ENCODE peak calls at places on chromosomes 1 and 21, in ten cellular contexts. One of them, this sample, is unnamed.

GRCh38 chr1:64687725-64688285 is 57.1 kb upstream of the RAVER2 start:
- DNase-seq in AG08395: no peak
- DNase-seq in CD8-positive, alpha-beta T cell: no peak
- DNase-seq in HS-5: no peak
- DNase-seq in hypothalamus: no peak
- DNase-seq in neural progenitor cell: no peak
- DNase-seq in NT2/D1: no peak
- DNase-seq in omental fat pad: no peak
- DNase-seq in effector CD4-positive, alpha-beta T cell: no peak
- DNase-seq in left cardiac atrium: peak; percentile 37
- DNase-seq in this sample: no peak

GRCh38 chr1:57162607-57163235 is 196.9 kb upstream of the C8B start:
- DNase-seq in AG08395: no peak
- DNase-seq in CD8-positive, alpha-beta T cell: no peak
- DNase-seq in HS-5: no peak
- DNase-seq in hypothalamus: peak; percentile 2
- DNase-seq in neural progenitor cell: no peak
- DNase-seq in NT2/D1: no peak
- DNase-seq in omental fat pad: no peak
- DNase-seq in effector CD4-positive, alpha-beta T cell: no peak
- DNase-seq in left cardiac atrium: peak; percentile 33
- DNase-seq in this sample: no peak

GRCh38 chr1:223700942-223701637 is 11.2 kb upstream of the CAPN2 start:
- DNase-seq in AG08395: peak; percentile 87
- DNase-seq in CD8-positive, alpha-beta T cell: no peak
- DNase-seq in HS-5: peak; percentile 99
- DNase-seq in hypothalamus: no peak
- DNase-seq in neural progenitor cell: no peak
- DNase-seq in NT2/D1: peak; percentile 75
- DNase-seq in omental fat pad: no peak
- DNase-seq in effector CD4-positive, alpha-beta T cell: no peak
- DNase-seq in left cardiac atrium: no peak
- DNase-seq in this sample: peak; percentile 97

GRCh38 chr1:38084113-38084512 is 37.5 kb upstream of the POU3F1 start:
- DNase-seq in AG08395: no peak
- DNase-seq in CD8-positive, alpha-beta T cell: no peak
- DNase-seq in HS-5: no peak
- DNase-seq in hypothalamus: no peak
- DNase-seq in neural progenitor cell: no peak
- DNase-seq in NT2/D1: no peak
- DNase-seq in omental fat pad: no peak
- DNase-seq in effector CD4-positive, alpha-beta T cell: no peak
- DNase-seq in left cardiac atrium: no peak
- DNase-seq in this sample: no peak

GRCh38 chr1:10508511-10508951 is 33.8 kb downstream of the PEX14 start:
- DNase-seq in AG08395: no peak
- DNase-seq in CD8-positive, alpha-beta T cell: no peak
- DNase-seq in HS-5: no peak
- DNase-seq in hypothalamus: no peak
- DNase-seq in neural progenitor cell: peak; percentile 69
- DNase-seq in NT2/D1: peak; percentile 75
- DNase-seq in omental fat pad: no peak
- DNase-seq in effector CD4-positive, alpha-beta T cell: no peak
- DNase-seq in left cardiac atrium: no peak
- DNase-seq in this sample: no peak

GRCh38 chr21:38751379-38752050 is 54.2 kb upstream of the ETS2 start:
- DNase-seq in AG08395: no peak
- DNase-seq in CD8-positive, alpha-beta T cell: no peak
- DNase-seq in HS-5: no peak
- DNase-seq in hypothalamus: no peak
- DNase-seq in neural progenitor cell: no peak
- DNase-seq in NT2/D1: no peak
- DNase-seq in omental fat pad: no peak
- DNase-seq in effector CD4-positive, alpha-beta T cell: no peak
- DNase-seq in left cardiac atrium: peak; percentile 85
- DNase-seq in this sample: peak; percentile 21

GRCh38 chr1:160251687-160252526 is 10.4 kb downstream of the DCAF8 start:
- DNase-seq in AG08395: peak; percentile 83
- DNase-seq in CD8-positive, alpha-beta T cell: peak; percentile 34
- DNase-seq in HS-5: peak; percentile 36
- DNase-seq in hypothalamus: peak; percentile 6
- DNase-seq in neural progenitor cell: peak; percentile 91
- DNase-seq in NT2/D1: peak; percentile 70
- DNase-seq in omental fat pad: no peak
- DNase-seq in effector CD4-positive, alpha-beta T cell: peak; percentile 55
- DNase-seq in left cardiac atrium: peak; percentile 75
- DNase-seq in this sample: peak; percentile 65

GRCh38 chr1:78237364-78237916 is 191.7 kb downstream of the GIPC2 start:
- DNase-seq in AG08395: no peak
- DNase-seq in CD8-positive, alpha-beta T cell: no peak
- DNase-seq in HS-5: no peak
- DNase-seq in hypothalamus: no peak
- DNase-seq in neural progenitor cell: no peak
- DNase-seq in NT2/D1: peak; percentile 42
- DNase-seq in omental fat pad: no peak
- DNase-seq in effector CD4-positive, alpha-beta T cell: no peak
- DNase-seq in left cardiac atrium: no peak
- DNase-seq in this sample: no peak

GRCh38 chr1:66596191-66596590 is 62.2 kb downstream of the SGIP1 start:
- DNase-seq in AG08395: no peak
- DNase-seq in CD8-positive, alpha-beta T cell: no peak
- DNase-seq in HS-5: no peak
- DNase-seq in hypothalamus: no peak
- DNase-seq in neural progenitor cell: no peak
- DNase-seq in NT2/D1: no peak
- DNase-seq in omental fat pad: no peak
- DNase-seq in effector CD4-positive, alpha-beta T cell: no peak
- DNase-seq in left cardiac atrium: no peak
- DNase-seq in this sample: no peak

GRCh38 chr1:42945171-42945570 is 13.5 kb downstream of the SLC2A1 start:
- DNase-seq in AG08395: no peak
- DNase-seq in CD8-positive, alpha-beta T cell: no peak
- DNase-seq in HS-5: no peak
- DNase-seq in hypothalamus: no peak
- DNase-seq in neural progenitor cell: no peak
- DNase-seq in NT2/D1: no peak
- DNase-seq in omental fat pad: no peak
- DNase-seq in effector CD4-positive, alpha-beta T cell: no peak
- DNase-seq in left cardiac atrium: no peak
- DNase-seq in this sample: no peak

GRCh38 chr1:178126261-178126660 is 32.4 kb downstream of the RASAL2 start:
- DNase-seq in AG08395: no peak
- DNase-seq in CD8-positive, alpha-beta T cell: no peak
- DNase-seq in HS-5: no peak
- DNase-seq in hypothalamus: no peak
- DNase-seq in neural progenitor cell: no peak
- DNase-seq in NT2/D1: no peak
- DNase-seq in omental fat pad: no peak
- DNase-seq in effector CD4-positive, alpha-beta T cell: no peak
- DNase-seq in left cardiac atrium: no peak
- DNase-seq in this sample: no peak

GRCh38 chr1:165903672-165904071 is 76.3 kb downstream of the UCK2 start:
- DNase-seq in AG08395: peak; percentile 52
- DNase-seq in CD8-positive, alpha-beta T cell: no peak
- DNase-seq in HS-5: no peak
- DNase-seq in hypothalamus: no peak
- DNase-seq in neural progenitor cell: no peak
- DNase-seq in NT2/D1: no peak
- DNase-seq in omental fat pad: no peak
- DNase-seq in effector CD4-positive, alpha-beta T cell: no peak
- DNase-seq in left cardiac atrium: no peak
- DNase-seq in this sample: no peak

GRCh38 chr1:31715097-31715872 is 11.5 kb upstream of the COL16A1 start:
- DNase-seq in AG08395: peak; percentile 92
- DNase-seq in CD8-positive, alpha-beta T cell: no peak
- DNase-seq in HS-5: peak; percentile 63
- DNase-seq in hypothalamus: peak; percentile 40
- DNase-seq in neural progenitor cell: peak; percentile 93
- DNase-seq in NT2/D1: peak; percentile 88
- DNase-seq in omental fat pad: peak; percentile 67
- DNase-seq in effector CD4-positive, alpha-beta T cell: no peak
- DNase-seq in left cardiac atrium: peak; percentile 95
- DNase-seq in this sample: peak; percentile 82

GRCh38 chr1:65179148-65179547 is 31.1 kb downstream of the AK4 start:
- DNase-seq in AG08395: no peak
- DNase-seq in CD8-positive, alpha-beta T cell: no peak
- DNase-seq in HS-5: no peak
- DNase-seq in hypothalamus: no peak
- DNase-seq in neural progenitor cell: no peak
- DNase-seq in NT2/D1: no peak
- DNase-seq in omental fat pad: no peak
- DNase-seq in effector CD4-positive, alpha-beta T cell: no peak
- DNase-seq in left cardiac atrium: no peak
- DNase-seq in this sample: no peak

GRCh38 chr1:28129150-28129549 is 40.7 kb upstream of the EYA3 start:
- DNase-seq in AG08395: peak; percentile 45
- DNase-seq in CD8-positive, alpha-beta T cell: no peak
- DNase-seq in HS-5: no peak
- DNase-seq in hypothalamus: no peak
- DNase-seq in neural progenitor cell: no peak
- DNase-seq in NT2/D1: no peak
- DNase-seq in omental fat pad: no peak
- DNase-seq in effector CD4-positive, alpha-beta T cell: no peak
- DNase-seq in left cardiac atrium: no peak
- DNase-seq in this sample: peak; percentile 84

GRCh38 chr1:183596500-183596899 is 6.2 kb upstream of the NCF2 start:
- DNase-seq in AG08395: no peak
- DNase-seq in CD8-positive, alpha-beta T cell: no peak
- DNase-seq in HS-5: no peak
- DNase-seq in hypothalamus: no peak
- DNase-seq in neural progenitor cell: no peak
- DNase-seq in NT2/D1: no peak
- DNase-seq in omental fat pad: no peak
- DNase-seq in effector CD4-positive, alpha-beta T cell: no peak
- DNase-seq in left cardiac atrium: no peak
- DNase-seq in this sample: no peak

GRCh38 chr1:85940621-85941306 is 215.8 kb downstream of the COL24A1 start:
- DNase-seq in AG08395: peak; percentile 25
- DNase-seq in CD8-positive, alpha-beta T cell: no peak
- DNase-seq in HS-5: no peak
- DNase-seq in hypothalamus: no peak
- DNase-seq in neural progenitor cell: no peak
- DNase-seq in NT2/D1: no peak
- DNase-seq in omental fat pad: no peak
- DNase-seq in effector CD4-positive, alpha-beta T cell: no peak
- DNase-seq in left cardiac atrium: no peak
- DNase-seq in this sample: no peak

GRCh38 chr1:9659328-9659727 is 7.8 kb downstream of the PIK3CD start:
- DNase-seq in AG08395: peak; percentile 70
- DNase-seq in CD8-positive, alpha-beta T cell: no peak
- DNase-seq in HS-5: peak; percentile 53
- DNase-seq in hypothalamus: no peak
- DNase-seq in neural progenitor cell: no peak
- DNase-seq in NT2/D1: no peak
- DNase-seq in omental fat pad: peak; percentile 41
- DNase-seq in effector CD4-positive, alpha-beta T cell: no peak
- DNase-seq in left cardiac atrium: peak; percentile 34
- DNase-seq in this sample: peak; percentile 22

GRCh38 chr1:14441302-14441741 is 157.2 kb upstream of the KAZN start:
- DNase-seq in AG08395: peak; percentile 79
- DNase-seq in CD8-positive, alpha-beta T cell: no peak
- DNase-seq in HS-5: peak; percentile 90
- DNase-seq in hypothalamus: no peak
- DNase-seq in neural progenitor cell: no peak
- DNase-seq in NT2/D1: no peak
- DNase-seq in omental fat pad: no peak
- DNase-seq in effector CD4-positive, alpha-beta T cell: no peak
- DNase-seq in left cardiac atrium: no peak
- DNase-seq in this sample: peak; percentile 57

GRCh38 chr1:1304331-1305299 is 3.1 kb downstream of the ACAP3 start:
- DNase-seq in AG08395: peak; percentile 78
- DNase-seq in CD8-positive, alpha-beta T cell: no peak
- DNase-seq in HS-5: no peak
- DNase-seq in hypothalamus: peak; percentile 83
- DNase-seq in neural progenitor cell: peak; percentile 69
- DNase-seq in NT2/D1: no peak
- DNase-seq in omental fat pad: peak; percentile 55
- DNase-seq in effector CD4-positive, alpha-beta T cell: no peak
- DNase-seq in left cardiac atrium: peak; percentile 81
- DNase-seq in this sample: peak; percentile 43

GRCh38 chr1:162310337-162310736 is 66.3 kb downstream of the SPATA46 start:
- DNase-seq in AG08395: no peak
- DNase-seq in CD8-positive, alpha-beta T cell: no peak
- DNase-seq in HS-5: peak; percentile 87
- DNase-seq in hypothalamus: no peak
- DNase-seq in neural progenitor cell: no peak
- DNase-seq in NT2/D1: no peak
- DNase-seq in omental fat pad: no peak
- DNase-seq in effector CD4-positive, alpha-beta T cell: no peak
- DNase-seq in left cardiac atrium: no peak
- DNase-seq in this sample: no peak

GRCh38 chr21:16983425-16983824 is 529.4 kb upstream of the CXADR start:
- DNase-seq in AG08395: no peak
- DNase-seq in CD8-positive, alpha-beta T cell: no peak
- DNase-seq in HS-5: no peak
- DNase-seq in hypothalamus: no peak
- DNase-seq in neural progenitor cell: no peak
- DNase-seq in NT2/D1: no peak
- DNase-seq in omental fat pad: no peak
- DNase-seq in effector CD4-positive, alpha-beta T cell: no peak
- DNase-seq in left cardiac atrium: no peak
- DNase-seq in this sample: no peak

GRCh38 chr21:37168666-37169065 is 95.6 kb downstream of the TTC3 start:
- DNase-seq in AG08395: no peak
- DNase-seq in CD8-positive, alpha-beta T cell: no peak
- DNase-seq in HS-5: no peak
- DNase-seq in hypothalamus: no peak
- DNase-seq in neural progenitor cell: no peak
- DNase-seq in NT2/D1: no peak
- DNase-seq in omental fat pad: no peak
- DNase-seq in effector CD4-positive, alpha-beta T cell: no peak
- DNase-seq in left cardiac atrium: no peak
- DNase-seq in this sample: no peak

GRCh38 chr1:232038704-232039103 is 412.1 kb downstream of the DISC1 start:
- DNase-seq in AG08395: peak; percentile 7
- DNase-seq in CD8-positive, alpha-beta T cell: no peak
- DNase-seq in HS-5: no peak
- DNase-seq in hypothalamus: no peak
- DNase-seq in neural progenitor cell: no peak
- DNase-seq in NT2/D1: no peak
- DNase-seq in omental fat pad: no peak
- DNase-seq in effector CD4-positive, alpha-beta T cell: no peak
- DNase-seq in left cardiac atrium: peak; percentile 30
- DNase-seq in this sample: no peak

GRCh38 chr1:34794001-34794789 is 1.4 kb downstream of the GJA4 start:
- DNase-seq in AG08395: no peak
- DNase-seq in CD8-positive, alpha-beta T cell: no peak
- DNase-seq in HS-5: no peak
- DNase-seq in hypothalamus: no peak
- DNase-seq in neural progenitor cell: no peak
- DNase-seq in NT2/D1: no peak
- DNase-seq in omental fat pad: no peak
- DNase-seq in effector CD4-positive, alpha-beta T cell: no peak
- DNase-seq in left cardiac atrium: no peak
- DNase-seq in this sample: no peak

GRCh38 chr1:228098323-228098931 is 4.7 kb downstream of the C1orf35 start:
- DNase-seq in AG08395: no peak
- DNase-seq in CD8-positive, alpha-beta T cell: no peak
- DNase-seq in HS-5: no peak
- DNase-seq in hypothalamus: no peak
- DNase-seq in neural progenitor cell: no peak
- DNase-seq in NT2/D1: no peak
- DNase-seq in omental fat pad: no peak
- DNase-seq in effector CD4-positive, alpha-beta T cell: no peak
- DNase-seq in left cardiac atrium: no peak
- DNase-seq in this sample: no peak

GRCh38 chr21:45080639-45081414 is 6.4 kb downstream of the ADARB1 start:
- DNase-seq in AG08395: peak; percentile 76
- DNase-seq in CD8-positive, alpha-beta T cell: no peak
- DNase-seq in HS-5: no peak
- DNase-seq in hypothalamus: no peak
- DNase-seq in neural progenitor cell: no peak
- DNase-seq in NT2/D1: no peak
- DNase-seq in omental fat pad: no peak
- DNase-seq in effector CD4-positive, alpha-beta T cell: peak; percentile 38
- DNase-seq in left cardiac atrium: no peak
- DNase-seq in this sample: no peak

GRCh38 chr1:21468597-21468996 is 28.7 kb downstream of the NBPF3 start:
- DNase-seq in AG08395: no peak
- DNase-seq in CD8-positive, alpha-beta T cell: no peak
- DNase-seq in HS-5: no peak
- DNase-seq in hypothalamus: no peak
- DNase-seq in neural progenitor cell: peak; percentile 59
- DNase-seq in NT2/D1: no peak
- DNase-seq in omental fat pad: no peak
- DNase-seq in effector CD4-positive, alpha-beta T cell: no peak
- DNase-seq in left cardiac atrium: peak; percentile 28
- DNase-seq in this sample: peak; percentile 10